ENCODE peak calls at places on chromosomes 12 and 14, in nine cellular contexts. T is pancreas; F is activated effector memory CD4-positive, alpha-beta T cell treated with anti-CD3 and anti-CD28 coated beads, Interleukin-2, amount 50 U/mL, for 16 hours; U is GM13976; G is NCI-H1436; Q is globus pallidus; E is K562; K is heart right ventricle; I is NCI-H1694. S is an unnamed sample.

GRCh38 chr12:4133029-4133428 is 140.5 kb upstream of the CCND2 start:
- DNase-seq in T (no peak), F (no peak), U (no peak), G (no peak), Q (no peak), E (no peak), K (no peak), I (no peak), S (no peak)

GRCh38 chr14:24145700-24146621 is at the start of gene PSME2:
- DNase-seq in T (no peak), F (no peak), U (no peak), G (no peak), Q (no peak), E (no peak), K (no peak), I (no peak), S (no peak)

GRCh38 chr14:94559638-94560290 is 1.5 kb upstream of the SERPINA4 start:
- DNase-seq in T (peak; percentile 9), F (no peak), U (no peak), G (no peak), Q (peak; percentile 8), E (no peak), K (no peak), I (no peak), S (peak; percentile 38)

GRCh38 chr12:38342444-38342843 is 25.9 kb downstream of the ALG10B start:
- DNase-seq in T (no peak), F (no peak), U (no peak), G (no peak), Q (no peak), E (no peak), K (no peak), I (no peak), S (no peak)

GRCh38 chr12:76236640-76237039 is 111.6 kb downstream of the BBS10 start:
- DNase-seq in T (no peak), F (no peak), U (no peak), G (no peak), Q (no peak), E (no peak), K (no peak), I (no peak), S (no peak)

GRCh38 chr12:11719678-11720099 is 70.2 kb downstream of the ETV6 start:
- DNase-seq in T (no peak), F (peak; percentile 76), U (no peak), G (no peak), Q (peak; percentile 47), E (no peak), K (peak; percentile 70), I (no peak), S (peak; percentile 79)

GRCh38 chr12:104761091-104761490 is 197.0 kb downstream of the SLC41A2 start:
- DNase-seq in T (no peak), F (no peak), U (peak; percentile 12), G (no peak), Q (no peak), E (no peak), K (no peak), I (no peak), S (no peak)

GRCh38 chr12:91967590-91967989 is 178.1 kb downstream of the BTG1 start:
- DNase-seq in T (no peak), F (no peak), U (no peak), G (no peak), Q (no peak), E (no peak), K (no peak), I (no peak), S (no peak)

GRCh38 chr12:123363743-123364531 is 710 bp downstream of the SBNO1 start:
- DNase-seq in T (peak; percentile 37), F (peak; percentile 75), U (peak; percentile 57), G (no peak), Q (peak; percentile 19), E (peak; percentile 37), K (peak; percentile 19), I (no peak), S (peak; percentile 12)

GRCh38 chr14:37594238-37594915 is 672 bp downstream of the FOXA1 start:
- DNase-seq in T (peak; percentile 70), F (peak; percentile 64), U (no peak), G (peak; percentile 79), Q (peak; percentile 46), E (peak; percentile 68), K (peak; percentile 34), I (peak; percentile 87), S (peak; percentile 30)

GRCh38 chr14:34129927-34130552 is 179.2 kb upstream of the EGLN3 start:
- DNase-seq in T (no peak), F (no peak), U (no peak), G (no peak), Q (no peak), E (no peak), K (no peak), I (no peak), S (no peak)

GRCh38 chr12:6567112-6567680 is 895 bp downstream of the NOP2 start:
- DNase-seq in T (no peak), F (no peak), U (no peak), G (no peak), Q (no peak), E (no peak), K (no peak), I (no peak), S (no peak)

GRCh38 chr12:130433411-130433810 is 95.7 kb downstream of the PIWIL1 start:
- DNase-seq in T (no peak), F (no peak), U (no peak), G (no peak), Q (no peak), E (no peak), K (no peak), I (no peak), S (no peak)

GRCh38 chr12:52496590-52497071 is 3.6 kb upstream of the KRT6A start:
- DNase-seq in T (no peak), F (no peak), U (no peak), G (no peak), Q (no peak), E (no peak), K (no peak), I (no peak), S (no peak)

GRCh38 chr12:57042695-57043094 is 7.2 kb downstream of the MYO1A start:
- DNase-seq in T (no peak), F (no peak), U (no peak), G (no peak), Q (no peak), E (no peak), K (no peak), I (no peak), S (no peak)

GRCh38 chr12:130508318-130508717 is 170.6 kb downstream of the PIWIL1 start:
- DNase-seq in T (no peak), F (no peak), U (no peak), G (no peak), Q (no peak), E (no peak), K (no peak), I (no peak), S (no peak)

GRCh38 chr14:55131782-55132181 is 2.7 kb downstream of the LGALS3 start:
- DNase-seq in T (no peak), F (no peak), U (no peak), G (no peak), Q (no peak), E (no peak), K (no peak), I (no peak), S (no peak)

GRCh38 chr14:103220134-103220981 is 97.1 kb downstream of the TNFAIP2 start:
- DNase-seq in T (no peak), F (no peak), U (peak; percentile 34), G (no peak), Q (no peak), E (no peak), K (no peak), I (no peak), S (no peak)

GRCh38 chr14:59630281-59630963 is 53.8 kb upstream of the CCDC175 start:
- DNase-seq in T (no peak), F (no peak), U (peak; percentile 11), G (peak; percentile 60), Q (peak; percentile 36), E (no peak), K (no peak), I (peak; percentile 30), S (peak; percentile 60)

GRCh38 chr12:84362552-84362897 is 550.1 kb downstream of the SLC6A15 start:
- DNase-seq in T (no peak), F (no peak), U (no peak), G (no peak), Q (no peak), E (no peak), K (no peak), I (no peak), S (no peak)